ENCODE peak calls at places on chromosomes 1 and 21, in five cellular contexts. One of them, this sample, is unnamed.

GRCh38 chr21:17488620-17489019 is 24.2 kb upstream of the CXADR start:
- DNase-seq in A549: no peak
- DNase-seq in activated naive CD4-positive, alpha-beta T cell: no peak
- DNase-seq in BJ: no peak
- DNase-seq in EL: no peak
- DNase-seq in this sample: no peak

GRCh38 chr1:100606438-100606837 is 68.5 kb downstream of the GPR88 start:
- DNase-seq in A549: peak
- DNase-seq in activated naive CD4-positive, alpha-beta T cell: no peak
- DNase-seq in BJ: no peak
- DNase-seq in EL: peak
- DNase-seq in this sample: peak

GRCh38 chr1:241518447-241519307 is 878 bp downstream of the FH start:
- DNase-seq in A549: no peak
- DNase-seq in activated naive CD4-positive, alpha-beta T cell: peak
- DNase-seq in BJ: no peak
- DNase-seq in EL: peak
- DNase-seq in this sample: peak

GRCh38 chr1:85554630-85555327 is 25.8 kb upstream of the CCN1 start:
- DNase-seq in A549: no peak
- DNase-seq in activated naive CD4-positive, alpha-beta T cell: no peak
- DNase-seq in BJ: no peak
- DNase-seq in EL: peak
- DNase-seq in this sample: peak

GRCh38 chr1:147853391-147853790 is 49.2 kb upstream of the GJA8 start:
- DNase-seq in A549: no peak
- DNase-seq in activated naive CD4-positive, alpha-beta T cell: no peak
- DNase-seq in BJ: peak
- DNase-seq in EL: peak
- DNase-seq in this sample: no peak

GRCh38 chr1:3772027-3772714 is 378 bp upstream of the SMIM1 start:
- DNase-seq in A549: peak
- DNase-seq in activated naive CD4-positive, alpha-beta T cell: peak
- DNase-seq in BJ: no peak
- DNase-seq in EL: peak
- DNase-seq in this sample: peak

GRCh38 chr1:206725053-206725963 is 40.6 kb downstream of the MAPKAPK2 start:
- DNase-seq in A549: peak
- DNase-seq in activated naive CD4-positive, alpha-beta T cell: peak
- DNase-seq in BJ: no peak
- DNase-seq in EL: peak
- DNase-seq in this sample: peak

GRCh38 chr1:185787238-185787637 is 53.0 kb downstream of the HMCN1 start:
- DNase-seq in A549: no peak
- DNase-seq in activated naive CD4-positive, alpha-beta T cell: no peak
- DNase-seq in BJ: no peak
- DNase-seq in EL: peak
- DNase-seq in this sample: no peak

GRCh38 chr1:230167419-230167852 is 100.4 kb downstream of the GALNT2 start:
- DNase-seq in A549: peak
- DNase-seq in activated naive CD4-positive, alpha-beta T cell: no peak
- DNase-seq in BJ: no peak
- DNase-seq in EL: peak
- DNase-seq in this sample: peak

GRCh38 chr1:155834296-155834926 is 22.6 kb downstream of the GON4L start:
- DNase-seq in A549: peak
- DNase-seq in activated naive CD4-positive, alpha-beta T cell: no peak
- DNase-seq in BJ: peak
- DNase-seq in EL: peak
- DNase-seq in this sample: peak

GRCh38 chr1:19762175-19762779 is 37.4 kb downstream of the TMCO4 start:
- DNase-seq in A549: peak
- DNase-seq in activated naive CD4-positive, alpha-beta T cell: no peak
- DNase-seq in BJ: no peak
- DNase-seq in EL: peak
- DNase-seq in this sample: peak

GRCh38 chr1:246492611-246493245 is 14.4 kb downstream of the SMYD3 start:
- DNase-seq in A549: peak
- DNase-seq in activated naive CD4-positive, alpha-beta T cell: no peak
- DNase-seq in BJ: no peak
- DNase-seq in EL: peak
- DNase-seq in this sample: peak

GRCh38 chr1:180221461-180221860 is 8.6 kb upstream of the LHX4 start:
- DNase-seq in A549: no peak
- DNase-seq in activated naive CD4-positive, alpha-beta T cell: no peak
- DNase-seq in BJ: peak
- DNase-seq in EL: peak
- DNase-seq in this sample: no peak

GRCh38 chr21:25955646-25956045 is 214.9 kb downstream of the APP start:
- DNase-seq in A549: no peak
- DNase-seq in activated naive CD4-positive, alpha-beta T cell: no peak
- DNase-seq in BJ: no peak
- DNase-seq in EL: no peak
- DNase-seq in this sample: no peak

GRCh38 chr1:78101514-78101913 is 55.7 kb downstream of the GIPC2 start:
- DNase-seq in A549: peak
- DNase-seq in activated naive CD4-positive, alpha-beta T cell: no peak
- DNase-seq in BJ: peak
- DNase-seq in EL: peak
- DNase-seq in this sample: peak

GRCh38 chr1:2474933-2475371 is 1.1 kb upstream of the PLCH2 start:
- DNase-seq in A549: no peak
- DNase-seq in activated naive CD4-positive, alpha-beta T cell: no peak
- DNase-seq in BJ: no peak
- DNase-seq in EL: no peak
- DNase-seq in this sample: no peak

GRCh38 chr1:41492341-41492848 is 7.9 kb upstream of the EDN2 start:
- DNase-seq in A549: peak
- DNase-seq in activated naive CD4-positive, alpha-beta T cell: no peak
- DNase-seq in BJ: no peak
- DNase-seq in EL: no peak
- DNase-seq in this sample: no peak

GRCh38 chr1:217274416-217274815 is 356.5 kb downstream of the GPATCH2 start:
- DNase-seq in A549: no peak
- DNase-seq in activated naive CD4-positive, alpha-beta T cell: no peak
- DNase-seq in BJ: no peak
- DNase-seq in EL: peak
- DNase-seq in this sample: peak

GRCh38 chr1:25543425-25544242 is at the start of gene LDLRAP1:
- DNase-seq in A549: peak
- DNase-seq in activated naive CD4-positive, alpha-beta T cell: peak
- DNase-seq in BJ: no peak
- DNase-seq in EL: peak
- DNase-seq in this sample: peak

GRCh38 chr1:167105150-167105840 is 11.4 kb downstream of the STYXL2 start:
- DNase-seq in A549: no peak
- DNase-seq in activated naive CD4-positive, alpha-beta T cell: no peak
- DNase-seq in BJ: no peak
- DNase-seq in EL: no peak
- DNase-seq in this sample: no peak

GRCh38 chr1:26553942-26554682 is 24.6 kb downstream of the RPS6KA1 start:
- DNase-seq in A549: no peak
- DNase-seq in activated naive CD4-positive, alpha-beta T cell: no peak
- DNase-seq in BJ: no peak
- DNase-seq in EL: no peak
- DNase-seq in this sample: no peak

GRCh38 chr1:178267646-178268094 is 173.8 kb downstream of the RASAL2 start:
- DNase-seq in A549: peak
- DNase-seq in activated naive CD4-positive, alpha-beta T cell: no peak
- DNase-seq in BJ: no peak
- DNase-seq in EL: peak
- DNase-seq in this sample: peak

GRCh38 chr1:31431351-31431750 is 18.3 kb downstream of the SERINC2 start:
- DNase-seq in A549: no peak
- DNase-seq in activated naive CD4-positive, alpha-beta T cell: no peak
- DNase-seq in BJ: no peak
- DNase-seq in EL: no peak
- DNase-seq in this sample: no peak

This sample was measured in cardiac muscle cell.